ENCODE peak calls at places on chromosomes 3 and 15, in ten cellular contexts. U, Z, Q, K, V, W, R, P, L and O are unnamed samples.

GRCh38 chr15:25177955-25178801 is 223.4 kb downstream of the SNRPN start:
- DNase-seq in W (peak; percentile 22), K (no peak), R (peak; percentile 33), U (no peak), P (peak; percentile 2), V (peak; percentile 15), Q (no peak), L (no peak), Z (no peak), O (no peak)

GRCh38 chr15:55407631-55407948 is 569 bp downstream of the CCPG1 start:
- DNase-seq in K (no peak), L (no peak), R (no peak), U (no peak), Q (no peak), W (no peak), Z (no peak), V (no peak), P (no peak), O (no peak)

GRCh38 chr3:142549986-142550385 is 28.5 kb downstream of the ATR start:
- DNase-seq in P (no peak), W (no peak), Q (no peak), L (no peak), V (no peak), R (no peak), U (no peak), K (no peak), Z (no peak), O (no peak)

GRCh38 chr3:11282250-11283125 is 10.3 kb downstream of the ATG7 start:
- DNase-seq in R (peak; percentile 79), Z (no peak), Q (no peak), L (no peak), P (no peak), W (no peak), V (peak; percentile 36), U (no peak), K (no peak), O (no peak)

GRCh38 chr3:112519424-112520001 is 20.2 kb upstream of the BTLA start:
- DNase-seq in K (peak; percentile 68), Q (no peak), Z (no peak), U (peak; percentile 85), L (peak; percentile 30), P (peak; percentile 18), R (no peak), V (no peak), W (no peak), O (no peak)

GRCh38 chr3:112334709-112335108 is 1.8 kb downstream of the CD200 start:
- DNase-seq in K (no peak), P (no peak), U (no peak), Q (no peak), L (no peak), W (no peak), R (no peak), Z (no peak), V (no peak), O (no peak)

GRCh38 chr15:58407366-58407765 is 24.4 kb upstream of the LIPC start:
- DNase-seq in K (no peak), W (no peak), R (no peak), Q (no peak), V (no peak), Z (no peak), U (no peak), P (no peak), L (no peak), O (no peak)

GRCh38 chr15:25839638-25840156 is 23.4 kb downstream of the ATP10A start:
- DNase-seq in Z (no peak), K (no peak), U (no peak), W (no peak), L (no peak), Q (no peak), R (no peak), P (no peak), V (no peak), O (no peak)

GRCh38 chr3:186110975-186111974 is 2.4 kb upstream of the ETV5 start:
- DNase-seq in Z (no peak), V (peak; percentile 31), U (no peak), Q (no peak), R (peak; percentile 54), P (no peak), K (no peak), W (no peak), L (peak; percentile 39), O (no peak)

GRCh38 chr3:161268601-161269000 is 47.5 kb downstream of the NMD3 start:
- DNase-seq in Z (no peak), L (no peak), P (no peak), U (no peak), Q (no peak), V (no peak), W (no peak), K (no peak), R (no peak), O (no peak)

GRCh38 chr15:36449662-36450145 is 129.7 kb upstream of the CDIN1 start:
- DNase-seq in Z (no peak), W (no peak), U (no peak), R (no peak), P (no peak), Q (no peak), K (no peak), L (no peak), V (no peak), O (no peak)

GRCh38 chr3:123803521-123803920 is 80.6 kb downstream of the MYLK start:
- DNase-seq in R (no peak), P (no peak), W (peak; percentile 62), Q (no peak), V (no peak), U (peak; percentile 64), L (no peak), K (no peak), Z (no peak), O (no peak)

GRCh38 chr3:44228894-44229293 is 12.8 kb upstream of the TOPAZ1 start:
- DNase-seq in W (no peak), Z (no peak), V (no peak), P (no peak), U (no peak), L (no peak), Q (no peak), K (no peak), R (no peak), O (no peak)

GRCh38 chr15:94236638-94237037 is 5.3 kb downstream of the MCTP2 start:
- DNase-seq in W (no peak), P (no peak), L (no peak), U (no peak), Z (no peak), V (no peak), R (no peak), Q (no peak), K (no peak), O (no peak)

GRCh38 chr15:71409541-71409940 is 294.3 kb downstream of the THSD4 start:
- DNase-seq in Z (no peak), L (no peak), Q (no peak), P (no peak), W (no peak), K (no peak), U (no peak), V (no peak), R (no peak), O (no peak)

GRCh38 chr3:145801699-145802098 is 359.3 kb downstream of the PLOD2 start:
- DNase-seq in P (no peak), U (no peak), L (no peak), W (no peak), Q (no peak), R (no peak), V (no peak), Z (no peak), K (no peak), O (no peak)

GRCh38 chr15:75065851-75066509 is 42.6 kb downstream of the PPCDC start:
- DNase-seq in P (no peak), Z (no peak), W (no peak), R (no peak), Q (no peak), L (no peak), V (no peak), U (no peak), K (no peak), O (no peak)

GRCh38 chr15:29711531-29711930 is 110.7 kb downstream of the TJP1 start:
- DNase-seq in K (no peak), U (no peak), Z (no peak), Q (no peak), L (no peak), R (no peak), W (no peak), P (no peak), V (no peak), O (no peak)

GRCh38 chr3:5195605-5196004 is 8.1 kb downstream of the EDEM1 start:
- DNase-seq in W (no peak), V (peak; percentile 41), K (peak; percentile 33), L (peak; percentile 40), U (no peak), Q (no peak), Z (no peak), R (peak; percentile 60), P (peak; percentile 23), O (no peak)

GRCh38 chr3:58079773-58080172 is 71.6 kb downstream of the FLNB start:
- DNase-seq in U (no peak), Q (no peak), R (no peak), W (no peak), Z (no peak), P (no peak), V (no peak), K (no peak), L (no peak), O (no peak)

GRCh38 chr15:48360841-48361240 is 29.6 kb downstream of the DUT start:
- DNase-seq in V (no peak), K (no peak), Q (no peak), U (peak; percentile 9), L (no peak), R (no peak), W (no peak), P (no peak), Z (no peak), O (no peak)

GRCh38 chr3:12869025-12869695 is 27.8 kb upstream of the RPL32 start:
- DNase-seq in P (no peak), W (peak; percentile 69), V (peak; percentile 61), Q (no peak), Z (no peak), R (peak; percentile 87), L (peak; percentile 53), U (peak; percentile 82), K (peak; percentile 20), O (no peak)

GRCh38 chr15:60682615-60683014 is 203.7 kb upstream of the ICE2 start:
- DNase-seq in V (no peak), W (no peak), Q (no peak), P (no peak), L (no peak), U (no peak), K (no peak), Z (no peak), R (peak; percentile 42), O (no peak)

GRCh38 chr3:129277829-129278271 is 820 bp upstream of the HMCES start:
- DNase-seq in V (no peak), R (no peak), Z (no peak), L (peak; percentile 6), K (no peak), P (peak; percentile 9), W (no peak), Q (no peak), U (peak; percentile 53), O (no peak)

GRCh38 chr3:143825513-143825912 is 22.8 kb downstream of the SLC9A9 start:
- DNase-seq in P (no peak), R (no peak), W (no peak), U (no peak), Z (peak; percentile 14), L (no peak), K (peak; percentile 52), Q (no peak), V (no peak), O (no peak)

GRCh38 chr15:63348392-63348791 is 33.3 kb downstream of the CA12 start:
- DNase-seq in K (no peak), P (no peak), V (peak; percentile 57), Z (no peak), U (no peak), L (no peak), Q (peak; percentile 17), R (peak; percentile 88), W (peak; percentile 82), O (no peak)

GRCh38 chr3:100316656-100317069 is 17.9 kb upstream of the NIT2 start:
- DNase-seq in Q (no peak), V (no peak), W (no peak), Z (no peak), P (peak; percentile 36), K (peak; percentile 65), U (peak; percentile 77), R (peak; percentile 69), L (peak; percentile 29), O (no peak)

GRCh38 chr3:134369231-134369741 is 5.0 kb downstream of the AMOTL2 start:
- DNase-seq in R (no peak), K (no peak), W (no peak), L (no peak), V (no peak), P (no peak), Q (no peak), U (no peak), Z (no peak), O (no peak)